ENCODE peak calls at places on chromosomes 11 and 22, in nine cellular contexts. One of them, this sample, is unnamed.

GRCh38 chr11:20032127-20032526 is 128.1 kb downstream of the DBX1 start:
- DNase-seq in mucosa of gallbladder: no peak
- DNase-seq in DMS153: no peak
- DNase-seq in HT1080: no peak
- DNase-seq in cerebellum: no peak
- DNase-seq in psoas muscle: no peak
- DNase-seq in cardiac muscle cell: no peak
- DNase-seq in mesenteric fat pad: no peak
- DNase-seq in NCI-H1105: no peak
- DNase-seq in this sample: no peak

GRCh38 chr22:27129266-27129665 is 471.9 kb downstream of the MIAT start:
- DNase-seq in mucosa of gallbladder: no peak
- DNase-seq in DMS153: no peak
- DNase-seq in HT1080: peak
- DNase-seq in cerebellum: no peak
- DNase-seq in psoas muscle: no peak
- DNase-seq in cardiac muscle cell: no peak
- DNase-seq in mesenteric fat pad: no peak
- DNase-seq in NCI-H1105: no peak
- DNase-seq in this sample: no peak

GRCh38 chr11:5226732-5227327 is at the start of gene HBB:
- DNase-seq in mucosa of gallbladder: no peak
- DNase-seq in DMS153: no peak
- DNase-seq in HT1080: no peak
- DNase-seq in cerebellum: no peak
- DNase-seq in psoas muscle: no peak
- DNase-seq in cardiac muscle cell: no peak
- DNase-seq in mesenteric fat pad: no peak
- DNase-seq in NCI-H1105: no peak
- DNase-seq in this sample: no peak

GRCh38 chr11:12273618-12273995 is 103.8 kb upstream of the PARVA start:
- DNase-seq in mucosa of gallbladder: no peak
- DNase-seq in DMS153: no peak
- DNase-seq in HT1080: no peak
- DNase-seq in cerebellum: no peak
- DNase-seq in psoas muscle: no peak
- DNase-seq in cardiac muscle cell: no peak
- DNase-seq in mesenteric fat pad: peak
- DNase-seq in NCI-H1105: no peak
- DNase-seq in this sample: no peak

GRCh38 chr11:36389811-36390210 is 93.7 kb downstream of the PRR5L start:
- DNase-seq in mucosa of gallbladder: no peak
- DNase-seq in DMS153: no peak
- DNase-seq in HT1080: no peak
- DNase-seq in cerebellum: no peak
- DNase-seq in psoas muscle: no peak
- DNase-seq in cardiac muscle cell: no peak
- DNase-seq in mesenteric fat pad: no peak
- DNase-seq in NCI-H1105: no peak
- DNase-seq in this sample: no peak

GRCh38 chr11:57269580-57270021 is 32.6 kb upstream of the APLNR start:
- DNase-seq in mucosa of gallbladder: peak
- DNase-seq in DMS153: no peak
- DNase-seq in HT1080: no peak
- DNase-seq in cerebellum: no peak
- DNase-seq in psoas muscle: no peak
- DNase-seq in cardiac muscle cell: no peak
- DNase-seq in mesenteric fat pad: no peak
- DNase-seq in NCI-H1105: peak
- DNase-seq in this sample: peak

GRCh38 chr11:126431401-126432064 is 76.0 kb downstream of the ST3GAL4 start:
- DNase-seq in mucosa of gallbladder: peak
- DNase-seq in DMS153: no peak
- DNase-seq in HT1080: peak
- DNase-seq in cerebellum: no peak
- DNase-seq in psoas muscle: peak
- DNase-seq in cardiac muscle cell: no peak
- DNase-seq in mesenteric fat pad: no peak
- DNase-seq in NCI-H1105: no peak
- DNase-seq in this sample: no peak

GRCh38 chr22:44638966-44639739 is 62.9 kb upstream of the PRR5 start:
- DNase-seq in mucosa of gallbladder: no peak
- DNase-seq in DMS153: no peak
- DNase-seq in HT1080: no peak
- DNase-seq in cerebellum: no peak
- DNase-seq in psoas muscle: no peak
- DNase-seq in cardiac muscle cell: no peak
- DNase-seq in mesenteric fat pad: no peak
- DNase-seq in NCI-H1105: no peak
- DNase-seq in this sample: no peak

GRCh38 chr11:1548221-1549070 is 23.6 kb downstream of the DUSP8 start:
- DNase-seq in mucosa of gallbladder: peak
- DNase-seq in DMS153: peak
- DNase-seq in HT1080: peak
- DNase-seq in cerebellum: peak
- DNase-seq in psoas muscle: peak
- DNase-seq in cardiac muscle cell: peak
- DNase-seq in mesenteric fat pad: no peak
- DNase-seq in NCI-H1105: peak
- DNase-seq in this sample: peak

GRCh38 chr11:19951558-19952083 is 208.7 kb downstream of the DBX1 start:
- DNase-seq in mucosa of gallbladder: no peak
- DNase-seq in DMS153: peak
- DNase-seq in HT1080: peak
- DNase-seq in cerebellum: peak
- DNase-seq in psoas muscle: no peak
- DNase-seq in cardiac muscle cell: peak
- DNase-seq in mesenteric fat pad: no peak
- DNase-seq in NCI-H1105: peak
- DNase-seq in this sample: peak

GRCh38 chr22:50175921-50176849 is 5.7 kb downstream of the PANX2 start:
- DNase-seq in mucosa of gallbladder: no peak
- DNase-seq in DMS153: no peak
- DNase-seq in HT1080: no peak
- DNase-seq in cerebellum: no peak
- DNase-seq in psoas muscle: peak
- DNase-seq in cardiac muscle cell: peak
- DNase-seq in mesenteric fat pad: no peak
- DNase-seq in NCI-H1105: no peak
- DNase-seq in this sample: no peak

GRCh38 chr22:32815943-32816342 is 14.4 kb downstream of the TIMP3 start:
- DNase-seq in mucosa of gallbladder: no peak
- DNase-seq in DMS153: no peak
- DNase-seq in HT1080: no peak
- DNase-seq in cerebellum: no peak
- DNase-seq in psoas muscle: no peak
- DNase-seq in cardiac muscle cell: no peak
- DNase-seq in mesenteric fat pad: no peak
- DNase-seq in NCI-H1105: no peak
- DNase-seq in this sample: no peak

This sample was measured in T47D.